ENCODE peak calls at places on chromosomes 16 and 17, in five cellular contexts. H is prostate gland; F is psoas muscle; C is effector memory CD4-positive, alpha-beta T cell; A is IMR-90. N is an unnamed sample. For H3K27me3, the result is how much of the 10 kb centered on the place peaks cover.

GRCh38 chr17:77478899-77479298 is 338.1 kb downstream of the SEC14L1 start:
- DNase-seq in H (peak), F (no peak), C (no peak), A (no peak), N (no peak)

GRCh38 chr16:14151256-14152030 is 80.3 kb downstream of the MRTFB start:
- DNase-seq in H (peak), F (no peak), C (no peak), A (no peak), N (no peak)

GRCh38 chr17:10295728-10296343 is 77.0 kb downstream of the MYH13 start:
- DNase-seq in H (peak), F (peak), C (no peak), A (peak), N (no peak)

GRCh38 chr17:40091691-40092397 is 8.5 kb downstream of the NR1D1 start:
- DNase-seq in H (no peak), F (peak), C (no peak), A (no peak), N (no peak)

GRCh38 chr16:84292032-84292431 is 2.6 kb upstream of the WFDC1 start:
- DNase-seq in H (no peak), F (no peak), C (no peak), A (no peak), N (no peak)

GRCh38 chr16:79677799-79678525 is 77.4 kb upstream of the MAF start:
- DNase-seq in H (peak), F (no peak), C (no peak), A (no peak), N (no peak)

GRCh38 chr17:3798273-3799180 is 2.5 kb downstream of the ITGAE start:
- DNase-seq in H (no peak), F (no peak), C (no peak), A (no peak), N (no peak)

GRCh38 chr16:57993452-57993851 is 7.0 kb downstream of the ZNF319 start:
- DNase-seq in H (no peak), F (no peak), C (no peak), A (no peak), N (no peak)

GRCh38 chr17:40607641-40608040 is 40.0 kb downstream of the SMARCE1 start:
- DNase-seq in H (no peak), F (no peak), C (no peak), A (no peak), N (no peak)

GRCh38 chr16:85211247-85211910 is 99.1 kb upstream of the CIBAR2 start:
- DNase-seq in H (no peak), F (no peak), C (no peak), A (no peak), N (no peak)

GRCh38 chr17:50058296-50058945 is 2.5 kb downstream of the ITGA3 start:
- DNase-seq in H (no peak), F (no peak), C (no peak), A (no peak), N (no peak)

GRCh38 chr17:43418441-43419374 is 19.9 kb downstream of the ARL4D start:
- DNase-seq in H (peak), F (peak), C (no peak), A (peak), N (no peak)

GRCh38 chr16:30077656-30078055 is 1.9 kb downstream of the PPP4C start:
- DNase-seq in H (no peak), F (no peak), C (no peak), A (peak), N (no peak)

GRCh38 chr16:11989238-11990160 is 13.0 kb downstream of the SNX29 start:
- DNase-seq in H (no peak), F (no peak), C (no peak), A (no peak), N (no peak)

GRCh38 chr16:79316004-79316458 is 284.5 kb downstream of the MAF start:
- DNase-seq in H (no peak), F (no peak), C (no peak), A (no peak), N (no peak)

GRCh38 chr17:1150863-1151685 is 28.7 kb downstream of the ABR start:
- DNase-seq in H (no peak), F (no peak), C (no peak), A (no peak), N (no peak)

GRCh38 chr17:38881600-38882191 is 11.8 kb downstream of the LASP1 start:
- DNase-seq in H (no peak), F (peak), C (peak), A (peak), N (peak)

GRCh38 chr16:50303605-50304466 is 37.5 kb downstream of the ADCY7 start:
- DNase-seq in H (no peak), F (no peak), C (no peak), A (peak), N (no peak)

DNA sequence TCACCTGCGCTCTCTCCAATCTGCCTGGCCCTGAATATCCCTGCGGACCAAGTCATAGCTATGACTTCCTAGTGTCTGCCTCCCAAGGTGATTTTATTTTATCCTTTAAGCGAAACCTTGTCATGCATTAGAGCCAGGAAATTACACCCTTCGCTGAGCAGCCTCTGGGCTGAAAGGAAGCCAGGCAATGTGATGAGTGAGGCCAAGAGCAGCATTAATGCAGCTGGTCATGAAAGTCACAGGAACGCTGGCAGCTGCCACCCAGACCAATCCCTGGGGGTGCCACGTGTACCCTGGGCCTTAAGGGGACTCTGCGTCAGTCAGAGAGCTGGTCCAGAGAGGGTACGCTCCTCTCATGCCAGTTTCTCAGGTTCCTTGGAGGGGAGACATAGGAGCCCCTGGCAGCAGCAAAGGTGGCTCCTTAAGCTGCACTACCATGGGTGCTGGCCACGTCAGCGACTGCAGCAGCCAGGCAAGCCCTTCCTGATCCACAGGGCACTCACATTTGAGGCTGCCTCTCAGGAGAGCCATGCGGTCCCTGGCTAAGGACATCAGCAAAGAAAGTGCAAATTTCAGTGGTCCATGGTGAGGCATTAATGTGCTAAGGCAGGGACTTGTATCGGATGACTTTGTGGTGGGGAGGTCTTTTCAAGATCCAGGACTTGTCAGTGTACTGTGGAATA is 42.7 kb upstream of the WSCD1 start:
- DNase-seq in H (no peak), F (no peak), C (no peak), A (no peak), N (no peak)
- H3K27me3 ChIP-seq in H (under half), F (under half), C (under half), A (under half), N (under half)

DNA sequence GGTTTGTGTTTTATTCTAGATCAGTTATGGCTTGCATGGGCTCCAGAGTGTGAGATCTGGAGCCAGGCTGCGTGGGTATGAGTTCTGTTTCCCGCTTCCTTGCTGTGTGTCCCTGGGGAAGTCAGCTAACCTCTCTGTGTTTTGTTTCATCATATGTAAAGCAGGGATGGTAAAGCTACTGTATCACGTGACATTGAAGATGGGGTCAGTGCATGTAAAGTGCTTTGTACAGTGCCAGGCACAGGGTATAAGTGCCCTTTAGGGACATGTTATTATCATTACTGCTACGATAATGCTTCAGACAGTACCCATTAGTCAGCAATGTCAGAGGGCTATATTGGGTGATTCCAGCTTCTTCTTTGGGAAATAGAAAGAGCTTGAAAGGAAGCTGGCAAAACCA is 186.2 kb downstream of the FOXL1 start:
- DNase-seq in H (no peak), F (no peak), C (no peak), A (no peak), N (no peak)
- H3K27me3 ChIP-seq in H (under half), F (under half), C (under half), A (under half), N (under half)

GRCh38 chr17:35855965-35856364 is 12.7 kb downstream of the HEATR9 start:
- DNase-seq in H (no peak), F (no peak), C (no peak), A (no peak), N (no peak)
- H3K27me3 ChIP-seq in H (under half), F (under half), C (under half), A (under half), N (under half)

GRCh38 chr17:34384271-34384670 is 21.2 kb upstream of the CCL1 start:
- DNase-seq in H (no peak), F (no peak), C (no peak), A (no peak), N (no peak)
- H3K27me3 ChIP-seq in H (under half), F (under half), C (under half), A (under half), N (under half)

GRCh38 chr17:36926701-36927100 is 10.6 kb upstream of the LHX1 start:
- DNase-seq in H (no peak), F (no peak), C (no peak), A (no peak), N (no peak)

GRCh38 chr17:36931096-36931696 is 6.1 kb upstream of the LHX1 start:
- DNase-seq in H (no peak), F (no peak), C (no peak), A (no peak), N (no peak)

GRCh38 chr17:36926226-36926625 is 11.0 kb upstream of the LHX1 start:
- DNase-seq in H (no peak), F (no peak), C (no peak), A (no peak), N (no peak)

GRCh38 chr17:36930501-36930900 is 6.8 kb upstream of the LHX1 start:
- DNase-seq in H (no peak), F (no peak), C (no peak), A (no peak), N (no peak)

GRCh38 chr17:36928450-36929125 is 8.7 kb upstream of the LHX1 start:
- DNase-seq in H (no peak), F (no peak), C (no peak), A (no peak), N (no peak)
- H3K27me3 ChIP-seq in H (half or more), F (half or more), C (under half), A (half or more), N (under half)